ENCODE peak calls at places on chromosomes 16 and 17, in four cellular contexts. M is HEK293T, F is K562, L is HepG2. H is an unnamed sample.

GRCh38 chr16:53099318-53100130 is 44.7 kb downstream of the CHD9 start:
- DNase-seq in M (peak), F (peak), L (peak), H (peak)

GRCh38 chr16:20675488-20676267 is 21.8 kb downstream of the ACSM1 start:
- DNase-seq in F (no peak), M (no peak), L (peak), H (peak)

GRCh38 chr16:19885456-19886060 is 910 bp upstream of the GPRC5B start:
- DNase-seq in M (no peak), F (no peak), L (no peak), H (no peak)

GRCh38 chr17:73956595-73957465 is 246.6 kb upstream of the RPL38 start:
- DNase-seq in M (peak), F (peak), L (peak), H (peak)

GRCh38 chr16:55728797-55729196 is 73.0 kb downstream of the SLC6A2 start:
- DNase-seq in F (no peak), L (no peak), M (no peak), H (no peak)

GRCh38 chr17:80644588-80644987 is 100.0 kb downstream of the RPTOR start:
- DNase-seq in F (no peak), L (no peak), M (no peak), H (no peak)

GRCh38 chr16:11156401-11156800 is 99.6 kb downstream of the SOCS1 start:
- DNase-seq in F (no peak), L (no peak), M (no peak), H (no peak)

GRCh38 chr17:15398736-15399331 is 57.4 kb upstream of the TEKT3 start:
- DNase-seq in L (peak), M (no peak), F (no peak), H (no peak)

GRCh38 chr17:79800325-79801155 is 3.7 kb upstream of the CBX8 start:
- DNase-seq in M (peak), F (no peak), L (no peak), H (peak)

GRCh38 chr16:11213799-11214198 is 42.2 kb downstream of the SOCS1 start:
- DNase-seq in M (no peak), L (no peak), F (no peak), H (no peak)

GRCh38 chr16:68642436-68643064 is 2.6 kb upstream of the CDH3 start:
- DNase-seq in F (no peak), L (no peak), M (no peak), H (peak)

GRCh38 chr17:81715872-81716673 is 4.0 kb downstream of the SLC25A10 start:
- DNase-seq in L (no peak), M (no peak), F (no peak), H (no peak)

GRCh38 chr17:73976676-73977521 is 226.6 kb upstream of the RPL38 start:
- DNase-seq in F (peak), L (no peak), M (no peak), H (no peak)

GRCh38 chr17:57210224-57210553 is 46.1 kb upstream of the MSI2 start:
- DNase-seq in L (no peak), F (no peak), M (no peak), H (no peak)

GRCh38 chr17:43661699-43662431 is at the start of gene MEOX1:
- DNase-seq in M (peak), L (no peak), F (no peak), H (no peak)

GRCh38 chr17:56130030-56130429 is 23.2 kb upstream of the ANKFN1 start:
- DNase-seq in F (no peak), L (no peak), M (no peak), H (no peak)

GRCh38 chr16:86604436-86605220 is 26.3 kb downstream of the FOXL1 start:
- DNase-seq in M (no peak), F (no peak), L (no peak), H (no peak)

GRCh38 chr16:17801024-17801423 is 330.3 kb upstream of the XYLT1 start:
- DNase-seq in F (no peak), L (no peak), M (no peak), H (no peak)

GRCh38 chr17:36674278-36674650 is 72.9 kb downstream of the MRM1 start:
- DNase-seq in L (no peak), M (no peak), F (no peak), H (no peak)

GRCh38 chr17:43595466-43595865 is 49.3 kb upstream of the ETV4 start:
- DNase-seq in M (no peak), F (no peak), L (no peak), H (no peak)

GRCh38 chr16:1602285-1602684 is 9.6 kb downstream of the IFT140 start:
- DNase-seq in L (no peak), F (no peak), M (no peak), H (no peak)

GRCh38 chr17:77323413-77324171 is 182.8 kb downstream of the SEC14L1 start:
- DNase-seq in F (peak), L (no peak), M (peak), H (peak)

GRCh38 chr17:76075364-76076099 is 951 bp downstream of the GALR2 start:
- DNase-seq in F (no peak), L (no peak), M (no peak), H (peak)

GRCh38 chr16:57475711-57476339 is 10.5 kb downstream of the DOK4 start:
- DNase-seq in F (peak), M (peak), L (peak), H (peak)

GRCh38 chr17:73419051-73419450 is 107.2 kb upstream of the CDC42EP4 start:
- DNase-seq in M (no peak), F (no peak), L (no peak), H (no peak)

GRCh38 chr16:75632857-75633256 is 9.8 kb upstream of the ADAT1 start:
- DNase-seq in M (no peak), L (no peak), F (no peak), H (no peak)
- TF ChIP-seq ELF4 in M (no peak), L (no peak), F (no peak), H (no peak)

DNA sequence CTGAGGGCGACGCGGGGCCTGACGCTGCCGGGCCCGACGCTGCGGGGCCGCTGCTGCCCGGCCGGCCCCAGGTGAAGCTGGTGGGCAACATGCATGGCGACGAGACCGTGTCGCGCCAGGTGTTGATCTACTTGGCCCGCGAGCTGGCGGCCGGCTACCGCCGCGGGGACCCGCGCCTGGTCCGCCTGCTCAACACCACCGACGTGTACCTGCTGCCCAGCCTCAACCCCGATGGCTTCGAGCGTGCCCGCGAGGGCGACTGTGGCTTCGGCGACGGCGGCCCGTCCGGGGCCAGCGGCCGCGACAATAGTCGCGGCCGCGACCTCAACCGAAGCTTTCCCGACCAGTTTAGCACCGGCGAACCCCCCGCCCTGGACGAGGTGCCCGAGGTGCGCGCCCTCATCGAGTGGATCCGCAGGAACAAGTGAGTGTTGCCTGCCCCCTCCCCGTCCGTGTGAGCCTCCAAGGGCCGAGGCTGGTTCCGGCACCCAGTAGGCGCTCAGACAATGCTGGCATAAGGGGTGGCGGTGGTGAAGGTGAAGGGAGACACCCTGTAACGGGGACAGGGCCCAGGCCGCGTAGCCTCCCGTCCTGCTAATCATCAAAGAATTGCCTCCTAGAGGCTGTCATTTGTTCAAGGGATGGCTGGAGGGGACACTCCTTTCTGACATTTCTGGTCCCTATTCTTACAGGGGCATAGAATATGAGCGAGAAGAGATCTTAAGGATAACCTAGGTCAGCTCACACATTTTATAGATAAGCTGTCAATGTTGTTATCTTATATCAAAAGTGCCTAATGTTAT is 777 bp downstream of the CPD start:
- DNase-seq in F (peak), L (no peak), M (peak), H (peak)
- TF ChIP-seq ELF4 in F (no peak), L (no peak), M (no peak), H (no peak)

GRCh38 chr16:87956771-87957279 is 5.6 kb downstream of the BANP start:
- DNase-seq in L (peak), M (no peak), F (peak), H (no peak)
- TF ChIP-seq ELF4 in L (no peak), M (no peak), F (no peak), H (no peak)

GRCh38 chr17:59372138-59372751 is 40.8 kb downstream of the YPEL2 start:
- DNase-seq in L (no peak), M (no peak), F (no peak), H (no peak)
- TF ChIP-seq ELF4 in L (no peak), M (no peak), F (no peak), H (no peak)

DNA sequence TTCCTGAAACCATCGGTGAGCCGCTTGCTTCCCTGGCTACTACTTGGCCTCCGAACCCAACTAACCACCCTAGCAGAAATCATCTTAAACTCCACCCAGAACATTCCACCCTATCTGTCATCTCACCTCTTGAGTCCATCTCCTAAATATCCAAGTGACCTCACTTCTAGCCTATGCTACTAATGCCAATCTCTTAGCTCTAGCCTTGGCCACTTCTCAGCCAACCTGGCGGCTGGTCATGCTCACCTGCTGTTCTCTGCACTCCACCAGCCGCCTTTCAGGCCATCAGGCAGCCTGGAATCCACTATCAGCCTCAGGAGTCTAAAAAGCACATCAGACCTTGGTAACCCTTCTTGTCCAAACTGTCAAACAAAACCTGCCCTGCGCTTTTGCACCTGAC is 11.9 kb upstream of the CYTH1 start:
- DNase-seq in L (no peak), F (peak), M (no peak), H (no peak)
- TF ChIP-seq ELF4 in L (no peak), F (no peak), M (no peak), H (no peak)

GRCh38 chr17:62822080-62822904 is 14.2 kb upstream of the MARCHF10 start:
- DNase-seq in M (no peak), F (no peak), L (peak), H (no peak)
- TF ChIP-seq ELF4 in M (no peak), F (no peak), L (no peak), H (no peak)

GRCh38 chr16:2820836-2821482 is 3.9 kb downstream of the PRSS21 start:
- DNase-seq in M (no peak), L (no peak), F (no peak), H (no peak)
- TF ChIP-seq ELF4 in M (no peak), L (no peak), F (no peak), H (no peak)

DNA sequence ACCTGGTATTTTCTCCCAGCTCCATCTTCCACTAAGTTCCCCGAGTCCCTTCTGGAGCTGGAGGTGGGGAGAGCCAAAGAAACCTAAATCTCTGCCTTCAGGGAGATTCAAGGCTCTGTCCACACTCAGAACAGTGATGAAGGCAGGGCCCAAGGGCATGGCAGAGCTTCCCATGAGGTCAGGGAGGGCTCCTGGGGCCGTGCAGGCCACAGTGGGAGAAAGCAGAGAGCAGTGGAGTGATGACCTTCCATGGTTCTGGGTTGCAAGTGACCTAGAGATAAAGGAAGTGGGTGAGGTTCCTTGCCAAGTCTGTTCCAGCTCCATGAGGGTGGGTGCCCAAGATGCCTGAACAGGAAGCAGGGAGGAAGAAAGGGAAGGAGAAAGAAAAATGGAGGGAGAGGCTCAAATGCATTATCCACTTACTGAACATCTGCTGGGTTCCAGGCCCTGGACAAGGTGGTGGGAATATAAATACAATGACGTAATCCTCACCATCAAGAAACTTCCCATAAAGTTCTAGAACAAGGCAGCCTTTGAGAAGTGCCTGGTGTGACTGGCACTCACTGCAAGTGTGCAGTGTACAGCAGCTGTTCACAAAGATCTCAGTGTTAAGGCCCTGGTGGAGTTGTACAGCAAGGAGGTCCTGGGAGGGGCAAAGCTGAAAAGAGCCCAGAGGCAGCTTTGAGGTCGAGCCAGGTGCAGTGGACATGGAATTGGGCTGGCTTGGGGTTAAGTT is 13.3 kb downstream of the TBKBP1 start:
- DNase-seq in M (no peak), F (no peak), L (peak), H (no peak)
- TF ChIP-seq ELF4 in M (no peak), F (no peak), L (no peak), H (no peak)

DNA sequence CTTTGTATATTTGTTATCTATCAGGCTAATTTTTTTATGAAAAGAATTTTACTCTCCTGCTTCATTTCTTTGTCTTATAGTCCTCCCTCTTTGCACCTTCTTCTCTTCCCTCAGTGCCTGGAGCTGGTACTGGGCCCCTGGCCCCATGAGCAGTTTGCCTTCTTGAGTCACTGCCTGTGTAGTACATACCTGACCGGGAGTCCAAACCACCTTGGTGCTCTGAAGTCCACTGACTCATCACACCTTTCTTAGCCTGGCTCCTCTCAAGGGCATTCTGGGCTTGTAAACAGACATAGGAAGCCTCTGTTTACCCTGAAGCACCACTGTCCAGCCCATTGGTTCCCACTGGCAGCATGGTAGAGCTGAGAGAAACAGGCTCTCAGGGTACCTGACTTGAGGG is 11.0 kb upstream of the TACO1 start:
- DNase-seq in M (no peak), L (no peak), F (no peak), H (no peak)
- TF ChIP-seq ELF4 in M (no peak), L (no peak), F (no peak), H (no peak)

H was measured in WTC11.